ENCODE peak calls at places on chromosomes 1 and 21, in nine cellular contexts. I, U, M, P, S, B, R, H and Z are unnamed samples.

GRCh38 chr1:235799264-235799663 is 67.4 kb downstream of the LYST start:
- DNase-seq in R (no peak), M (no peak), P (no peak), H (no peak), I (no peak), B (no peak), S (no peak), U (no peak), Z (no peak)

GRCh38 chr1:173057984-173058383 is 7.2 kb upstream of the TNFSF18 start:
- DNase-seq in I (no peak), P (no peak), H (no peak), S (no peak), U (no peak), R (no peak), B (no peak), M (no peak), Z (no peak)

GRCh38 chr1:202871367-202871766 is 17.6 kb downstream of the RABIF start:
- DNase-seq in P (no peak), M (no peak), H (no peak), S (no peak), R (no peak), I (no peak), B (no peak), U (no peak), Z (no peak)

GRCh38 chr21:39660596-39660995 is 47.9 kb downstream of the B3GALT5 start:
- DNase-seq in S (no peak), R (no peak), B (no peak), U (no peak), H (no peak), I (no peak), P (no peak), M (no peak), Z (peak)

GRCh38 chr1:150138044-150138443 is 11.7 kb upstream of the PLEKHO1 start:
- DNase-seq in S (no peak), R (no peak), I (no peak), M (no peak), B (no peak), P (no peak), H (no peak), U (no peak), Z (no peak)

GRCh38 chr1:233020441-233020840 is 70.0 kb downstream of the NTPCR start:
- DNase-seq in R (no peak), M (no peak), P (no peak), S (no peak), I (no peak), H (no peak), U (no peak), B (no peak), Z (no peak)

GRCh38 chr1:65165269-65166002 is 17.4 kb downstream of the AK4 start:
- DNase-seq in M (no peak), H (peak), S (no peak), P (no peak), I (no peak), U (no peak), B (no peak), R (no peak), Z (no peak)

GRCh38 chr1:159983681-159984080 is 29.6 kb upstream of the SLAMF9 start:
- DNase-seq in R (no peak), M (no peak), S (no peak), U (no peak), B (no peak), I (no peak), H (no peak), P (no peak), Z (no peak)

GRCh38 chr1:3067301-3067670 is 1.7 kb upstream of the PRDM16 start:
- DNase-seq in H (no peak), M (no peak), I (peak), P (no peak), S (no peak), B (no peak), U (no peak), R (peak), Z (no peak)

GRCh38 chr1:109792056-109792831 is 28.5 kb upstream of the EPS8L3 start:
- DNase-seq in I (peak), U (peak), S (peak), M (peak), R (peak), B (peak), H (peak), P (peak), Z (peak)

GRCh38 chr1:180521474-180522203 is 19.3 kb upstream of the ACBD6 start:
- DNase-seq in M (no peak), B (no peak), I (no peak), S (no peak), R (no peak), H (no peak), P (no peak), U (no peak), Z (no peak)

GRCh38 chr1:210951279-210951678 is 182.7 kb downstream of the KCNH1 start:
- DNase-seq in P (no peak), S (no peak), R (no peak), B (no peak), I (no peak), M (peak), U (no peak), H (no peak), Z (no peak)

GRCh38 chr1:199545780-199546179 is 481.7 kb upstream of the NR5A2 start:
- DNase-seq in P (no peak), B (peak), M (no peak), U (no peak), R (peak), H (peak), I (peak), S (no peak), Z (no peak)

GRCh38 chr1:22978299-22978698 is 5.6 kb upstream of the LACTBL1 start:
- DNase-seq in B (no peak), U (no peak), S (no peak), R (no peak), I (no peak), P (no peak), M (no peak), H (no peak), Z (no peak)

GRCh38 chr1:235683653-235684052 is 34.1 kb upstream of the GNG4 start:
- DNase-seq in M (no peak), U (no peak), R (no peak), I (no peak), H (no peak), P (no peak), B (no peak), S (no peak), Z (no peak)

GRCh38 chr21:34852438-34852837 is 183.6 kb downstream of the CLIC6 start:
- DNase-seq in B (no peak), M (no peak), I (no peak), P (no peak), R (no peak), U (no peak), S (no peak), H (no peak), Z (no peak)

GRCh38 chr21:45869121-45870007 is 112.2 kb upstream of the COL6A1 start:
- DNase-seq in R (no peak), U (no peak), I (no peak), H (no peak), S (no peak), B (no peak), P (no peak), M (no peak), Z (peak)

GRCh38 chr1:91805343-91805801 is 80.6 kb downstream of the TGFBR3 start:
- DNase-seq in M (no peak), S (no peak), R (no peak), P (peak), U (peak), I (no peak), B (no peak), H (no peak), Z (no peak)

GRCh38 chr1:35570589-35571137 is 2.5 kb upstream of the TFAP2E start:
- DNase-seq in P (no peak), U (no peak), R (no peak), I (no peak), B (no peak), S (no peak), M (no peak), H (no peak), Z (no peak)

GRCh38 chr1:79633456-79633855 is 626.9 kb upstream of the ADGRL4 start:
- DNase-seq in U (no peak), M (no peak), R (no peak), P (no peak), H (no peak), I (no peak), S (no peak), B (no peak), Z (peak)

GRCh38 chr1:207847116-207847515 is 63.8 kb downstream of the CD34 start:
- DNase-seq in B (no peak), M (no peak), I (no peak), H (no peak), S (no peak), U (no peak), P (no peak), R (no peak), Z (no peak)

GRCh38 chr1:89894210-89894668 is 73.4 kb downstream of the LRRC8D start:
- DNase-seq in M (no peak), B (no peak), S (no peak), U (no peak), P (no peak), H (peak), R (no peak), I (no peak), Z (no peak)

GRCh38 chr1:183505338-183506089 is 33.2 kb downstream of the SMG7 start:
- DNase-seq in M (no peak), B (no peak), I (no peak), R (no peak), S (no peak), U (no peak), H (peak), P (no peak), Z (no peak)

GRCh38 chr1:156677616-156678596 is 699 bp upstream of the NES start:
- DNase-seq in S (peak), M (peak), P (peak), B (peak), H (peak), U (no peak), R (peak), I (peak), Z (peak)

GRCh38 chr1:89259283-89259971 is 13.2 kb downstream of the GBP5 start:
- DNase-seq in I (no peak), P (peak), M (no peak), U (peak), S (peak), R (no peak), B (no peak), H (no peak), Z (no peak)

GRCh38 chr1:234498448-234499118 is 19.6 kb upstream of the TARBP1 start:
- DNase-seq in P (no peak), R (no peak), M (no peak), H (no peak), B (no peak), I (no peak), U (no peak), S (no peak), Z (no peak)

GRCh38 chr1:210669951-210670350 is 341.2 kb downstream of the HHAT start:
- DNase-seq in M (no peak), I (no peak), U (no peak), S (no peak), B (no peak), H (no peak), P (no peak), R (no peak), Z (no peak)

GRCh38 chr1:17194981-17195528 is 9.9 kb upstream of the PADI1 start:
- DNase-seq in R (peak), S (peak), U (no peak), I (no peak), P (peak), M (no peak), H (no peak), B (no peak), Z (no peak)

GRCh38 chr1:27428316-27429028 is 36.0 kb downstream of the GPR3 start:
- DNase-seq in H (no peak), M (peak), B (no peak), S (peak), U (no peak), P (no peak), R (peak), I (no peak), Z (no peak)

GRCh38 chr1:201618375-201618774 is 79.4 kb downstream of the NAV1 start:
- DNase-seq in B (no peak), H (no peak), U (no peak), M (no peak), P (no peak), R (no peak), I (no peak), S (no peak), Z (no peak)

GRCh38 chr1:5724847-5725246 is 267.4 kb downstream of the NPHP4 start:
- DNase-seq in M (no peak), U (no peak), I (no peak), R (no peak), H (no peak), B (no peak), S (no peak), P (no peak), Z (no peak)

GRCh38 chr1:207309775-207310273 is 11.7 kb upstream of the CD55 start:
- DNase-seq in B (no peak), I (no peak), M (no peak), H (peak), P (no peak), S (no peak), U (no peak), R (no peak), Z (peak)

GRCh38 chr1:234262754-234263105 is 110.5 kb upstream of the COA6 start:
- DNase-seq in P (no peak), H (no peak), U (no peak), I (no peak), B (peak), S (no peak), R (no peak), M (no peak), Z (no peak)